ENCODE peak calls at places on chromosome 10, in six cellular contexts. A is IMR-90, X is K562, J is HepG2, M is GM12878, K is SK-N-SH. P is an unnamed sample.

GRCh38 chr10:70063418-70064098 is 10.9 kb downstream of the MACROH2A2 start:
- DNase-seq in A (no peak), X (no peak), J (no peak), M (no peak), K (no peak), P (no peak)

GRCh38 chr10:24254180-24254579 is 45.2 kb downstream of the KIAA1217 start:
- DNase-seq in A (peak), X (no peak), J (no peak), M (no peak), K (no peak), P (no peak)

GRCh38 chr10:75400163-75400768 is 1.3 kb downstream of the ZNF503 start:
- DNase-seq in A (no peak), X (no peak), J (no peak), M (no peak), K (peak), P (no peak)

GRCh38 chr10:96512524-96512991 is 1.2 kb downstream of the TLL2 start:
- DNase-seq in A (peak), X (no peak), J (no peak), M (no peak), K (peak), P (no peak)

GRCh38 chr10:1123972-1124371 is 67.8 kb downstream of the WDR37 start:
- DNase-seq in A (no peak), X (no peak), J (no peak), M (no peak), K (no peak), P (no peak)

GRCh38 chr10:97040248-97040584 is 145.5 kb downstream of the SLIT1 start:
- DNase-seq in A (no peak), X (no peak), J (no peak), M (no peak), K (no peak), P (no peak)

GRCh38 chr10:102652170-102652926 is 8.1 kb downstream of the TRIM8 start:
- DNase-seq in A (no peak), X (no peak), J (no peak), M (peak), K (no peak), P (no peak)

GRCh38 chr10:95289003-95289920 is 1.5 kb downstream of the PDLIM1 start:
- DNase-seq in A (no peak), X (peak), J (no peak), M (no peak), K (no peak), P (peak)

GRCh38 chr10:24231200-24231599 is 22.3 kb downstream of the KIAA1217 start:
- DNase-seq in A (no peak), X (no peak), J (no peak), M (no peak), K (no peak), P (no peak)

GRCh38 chr10:44587488-44588140 is 202.7 kb upstream of the CXCL12 start:
- DNase-seq in A (no peak), X (no peak), J (no peak), M (no peak), K (no peak), P (no peak)

GRCh38 chr10:126270116-126270515 is 118.2 kb downstream of the ADAM12 start:
- DNase-seq in A (peak), X (no peak), J (no peak), M (no peak), K (no peak), P (no peak)

GRCh38 chr10:58897708-58898107 is 278.7 kb upstream of the PHYHIPL start:
- DNase-seq in A (no peak), X (no peak), J (no peak), M (no peak), K (no peak), P (no peak)

GRCh38 chr10:29037348-29038113 is 251.3 kb upstream of the LYZL1 start:
- DNase-seq in A (no peak), X (no peak), J (no peak), M (no peak), K (no peak), P (no peak)

GRCh38 chr10:60930237-60930636 is 13.7 kb downstream of the RHOBTB1 start:
- DNase-seq in A (no peak), X (no peak), J (no peak), M (no peak), K (no peak), P (no peak)

GRCh38 chr10:72297968-72298773 is 24.4 kb downstream of the DDIT4 start:
- DNase-seq in A (peak), X (peak), J (no peak), M (peak), K (peak), P (peak)

GRCh38 chr10:5943536-5943935 is 33.8 kb downstream of the IL15RA start:
- DNase-seq in A (peak), X (no peak), J (no peak), M (no peak), K (no peak), P (no peak)

DNA sequence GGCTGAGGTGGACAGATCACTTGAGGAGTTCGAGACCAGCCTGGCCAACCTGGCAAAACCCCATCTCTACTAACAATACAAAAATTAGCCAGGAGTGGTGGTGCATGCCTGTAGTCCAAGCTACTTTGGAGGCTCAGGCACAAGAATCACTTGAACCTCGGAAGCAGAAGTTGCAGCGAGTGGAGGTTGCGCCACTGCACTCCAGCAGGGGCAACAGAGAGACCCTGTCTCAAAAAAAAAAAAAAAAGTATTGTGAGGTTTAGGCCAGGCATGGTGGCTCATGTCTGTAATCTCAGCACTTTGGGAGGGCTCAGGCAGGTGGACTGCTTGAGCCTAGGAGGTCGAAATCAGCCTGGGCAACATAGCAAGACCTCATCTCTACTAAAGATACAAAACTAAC is 16.0 kb downstream of the TET1 start:
- DNase-seq in A (no peak), X (no peak), J (no peak), M (no peak), K (no peak), P (no peak)
- TF ChIP-seq SMC3 in A (no peak), X (no peak), J (no peak), M (no peak), K (no peak), P (no peak)

DNA sequence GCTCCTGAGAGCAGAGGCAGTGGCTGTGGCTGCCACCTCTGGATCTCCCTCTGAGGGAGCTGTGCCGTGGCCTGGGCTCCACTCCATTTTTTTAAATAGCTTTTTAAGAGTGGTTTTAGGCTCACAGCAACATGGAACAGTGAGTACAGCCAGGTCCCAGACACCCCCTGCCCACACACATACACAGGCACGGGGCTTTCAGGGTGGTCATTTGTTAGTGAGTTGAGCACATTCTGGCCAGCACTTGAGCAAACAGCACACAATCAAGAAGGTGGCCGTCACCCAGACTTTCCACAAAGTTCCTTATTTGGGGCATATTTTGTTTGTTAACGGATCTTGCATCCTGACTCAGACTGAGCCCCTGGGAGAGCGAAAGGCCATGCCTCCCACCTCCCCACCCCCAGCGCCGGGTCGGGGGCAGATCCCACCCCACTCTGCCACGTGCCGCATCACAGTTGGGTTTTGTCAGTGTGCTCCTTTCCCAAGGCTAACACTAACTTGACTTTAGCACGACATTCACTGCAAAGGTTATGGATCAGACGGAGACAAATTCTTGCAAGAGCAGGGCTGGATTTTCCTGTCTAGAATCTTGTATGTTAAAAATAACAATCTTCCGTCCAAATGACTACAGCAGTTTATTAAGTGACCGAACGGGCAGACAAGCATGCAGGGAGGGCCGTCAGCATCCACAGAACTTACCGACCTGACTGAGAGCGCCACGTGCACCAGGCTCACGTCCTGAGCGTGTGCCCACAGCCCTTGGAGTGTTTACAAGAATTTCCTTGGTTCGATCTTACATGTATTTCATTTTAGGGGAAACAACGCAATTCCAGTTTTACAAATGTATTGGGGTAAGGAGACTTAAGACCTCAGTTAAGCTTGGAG is 156.5 kb upstream of the NPS start:
- DNase-seq in A (no peak), X (no peak), J (no peak), M (no peak), K (no peak), P (no peak)
- TF ChIP-seq SMC3 in A (no peak), X (no peak), J (no peak), M (no peak), K (no peak), P (no peak)

GRCh38 chr10:50624866-50625491 is 1.2 kb upstream of the SGMS1 start:
- DNase-seq in A (peak), X (peak), J (peak), M (no peak), K (peak), P (peak)

GRCh38 chr10:50623299-50624153 is at the start of gene SGMS1:
- DNase-seq in A (peak), X (peak), J (peak), M (no peak), K (peak), P (peak)

GRCh38 chr10:50624154-50624865 is 554 bp upstream of the SGMS1 start:
- DNase-seq in A (peak), X (peak), J (peak), M (no peak), K (peak), P (peak)

GRCh38 chr10:50627443-50627842 is 3.7 kb upstream of the SGMS1 start:
- DNase-seq in A (no peak), X (no peak), J (no peak), M (no peak), K (no peak), P (no peak)

DNA sequence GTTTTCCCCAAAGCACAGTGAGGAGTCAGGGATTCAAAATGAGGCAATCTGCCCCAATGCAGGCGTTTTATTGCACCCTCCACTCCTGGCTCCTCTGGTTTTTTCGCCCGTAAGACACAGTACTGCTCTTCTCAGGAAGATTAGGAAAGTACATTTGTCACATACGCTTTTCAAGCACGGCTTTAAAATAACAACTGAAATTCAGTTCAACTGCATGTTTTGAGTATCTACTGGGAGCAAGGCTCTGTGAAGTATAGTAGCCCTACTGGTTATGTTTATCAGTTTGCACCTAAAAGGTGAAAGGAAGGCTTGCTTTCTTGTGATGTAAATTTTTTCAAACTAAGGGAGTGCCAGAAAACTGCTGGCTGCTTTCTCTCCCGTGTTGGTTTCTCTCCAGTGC is 1.9 kb upstream of the SGMS1 start:
- DNase-seq in A (no peak), X (no peak), J (no peak), M (no peak), K (peak), P (peak)
- TF ChIP-seq SMC3 in A (no peak), X (no peak), J (no peak), M (no peak), K (no peak), P (no peak)

GRCh38 chr10:30422981-30423654 is 10.9 kb upstream of the MAP3K8 start:
- DNase-seq in A (peak), X (no peak), J (peak), M (no peak), K (no peak), P (peak)
- TF ChIP-seq SMC3 in A (no peak), X (no peak), J (no peak), M (no peak), K (no peak), P (no peak)

GRCh38 chr10:110352930-110353243 is 48.2 kb upstream of the SMNDC1 start:
- DNase-seq in A (no peak), X (no peak), J (no peak), M (no peak), K (no peak), P (no peak)
- TF ChIP-seq SMC3 in A (no peak), X (no peak), J (no peak), M (no peak), K (no peak), P (no peak)

DNA sequence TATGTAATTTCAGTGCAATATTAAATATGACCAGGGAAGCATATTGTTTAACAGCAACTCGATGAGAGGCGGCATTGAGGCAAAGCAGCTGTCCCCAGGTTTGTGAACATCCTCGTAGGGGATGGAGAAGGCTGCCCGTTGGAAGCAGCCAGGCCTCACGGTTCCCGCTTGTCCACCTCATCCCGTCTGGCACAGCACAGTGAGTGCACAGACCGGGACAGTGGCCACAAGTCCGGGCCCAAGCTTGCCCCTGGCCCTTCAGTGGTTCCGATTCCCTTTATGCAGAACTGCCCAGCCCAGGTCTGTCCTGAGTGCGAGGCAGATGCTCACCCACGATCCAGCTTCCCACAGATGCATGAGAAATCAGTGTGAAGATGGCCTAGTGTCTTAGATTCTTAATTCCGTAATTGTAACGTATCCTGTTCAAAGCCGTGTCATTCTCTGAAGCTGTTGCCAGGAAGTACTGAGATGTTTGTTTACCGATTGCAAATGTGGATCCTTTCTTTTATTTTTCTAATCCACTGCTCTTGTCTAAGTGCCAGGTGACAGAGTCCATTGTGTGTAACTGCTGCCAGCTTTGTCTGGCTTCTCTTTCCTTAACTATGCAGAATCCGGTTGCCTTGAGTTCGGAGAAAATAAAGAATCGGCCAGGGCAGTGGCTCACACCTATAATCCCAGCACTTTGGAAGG is 35.5 kb downstream of the PFKP start:
- DNase-seq in A (peak), X (no peak), J (peak), M (no peak), K (no peak), P (peak)
- TF ChIP-seq SMC3 in A (no peak), X (no peak), J (no peak), M (no peak), K (no peak), P (no peak)

DNA sequence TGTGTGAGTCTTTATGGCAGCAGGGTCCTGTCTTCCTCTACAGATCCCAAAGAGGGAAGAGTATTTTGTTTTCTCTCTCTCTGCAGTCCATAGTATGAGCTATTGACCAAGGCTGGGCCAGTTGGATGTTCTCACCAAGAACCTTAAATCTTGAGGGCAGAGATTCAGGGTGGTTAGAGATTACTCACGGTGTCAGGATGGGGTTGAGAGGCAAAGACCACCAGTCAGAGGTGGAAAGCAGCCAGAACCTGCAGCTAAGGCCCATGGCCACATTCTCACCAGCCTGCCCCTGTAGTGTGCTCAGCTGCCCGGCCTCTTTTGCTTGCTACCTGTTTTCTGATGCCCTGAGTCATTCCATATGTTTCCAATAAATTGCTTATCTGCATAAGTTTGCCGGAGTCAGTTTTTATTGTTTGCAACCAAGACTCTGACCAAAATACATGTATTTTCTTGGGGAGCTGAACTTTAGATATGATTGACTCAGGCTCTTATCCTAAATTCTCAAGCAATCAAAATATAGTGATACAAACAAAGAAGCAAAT is 67.0 kb downstream of the MAP3K8 start:
- DNase-seq in A (no peak), X (no peak), J (no peak), M (no peak), K (no peak), P (no peak)
- TF ChIP-seq SMC3 in A (no peak), X (no peak), J (no peak), M (no peak), K (no peak), P (no peak)

P was measured in A549.